ENCODE peak calls at places on chromosomes 3 and 15, in seven cellular contexts. D is adrenal gland, R is smooth muscle cell of the brain vasculature, G is left cardiac atrium, F is T-cell, J is left lobe of liver, X is posterior vena cava. S is an unnamed sample.

GRCh38 chr15:34603095-34603494 is 19.6 kb upstream of the GOLGA8B start:
- DNase-seq in J (no peak), X (no peak), D (no peak), F (no peak), R (no peak), G (no peak), S (no peak)

GRCh38 chr3:13748500-13748899 is 131.4 kb downstream of the WNT7A start:
- DNase-seq in G (no peak), J (no peak), X (no peak), D (no peak), F (no peak), R (no peak), S (no peak)

GRCh38 chr15:79973445-79974180 is 2.6 kb upstream of the BCL2A1 start:
- DNase-seq in G (no peak), X (no peak), R (no peak), F (no peak), J (no peak), D (peak; percentile 30), S (no peak)

GRCh38 chr3:76501315-76501714 is 538.6 kb upstream of the ROBO2 start:
- DNase-seq in D (no peak), G (no peak), F (no peak), X (no peak), J (no peak), R (no peak), S (no peak)

GRCh38 chr3:9638147-9638546 is 11.2 kb upstream of the MTMR14 start:
- DNase-seq in G (no peak), X (no peak), R (no peak), D (no peak), F (no peak), J (no peak), S (no peak)

GRCh38 chr15:70120109-70120508 is 22.4 kb upstream of the TLE3 start:
- DNase-seq in D (no peak), R (no peak), G (no peak), F (no peak), J (no peak), X (no peak), S (no peak)

GRCh38 chr3:124498891-124499290 is 231.4 kb upstream of the UMPS start:
- DNase-seq in R (no peak), X (no peak), F (no peak), D (no peak), G (no peak), J (no peak), S (no peak)

GRCh38 chr3:188595890-188596376 is 442.0 kb downstream of the LPP start:
- DNase-seq in D (no peak), F (no peak), G (no peak), R (no peak), J (no peak), X (no peak), S (no peak)

GRCh38 chr3:187743195-187744141 is 1.8 kb downstream of the BCL6 start:
- DNase-seq in G (peak; percentile 73), X (peak; percentile 93), F (peak; percentile 63), J (peak; percentile 62), D (peak; percentile 85), R (no peak), S (no peak)

GRCh38 chr3:126961791-126962461 is 21.0 kb upstream of the PLXNA1 start:
- DNase-seq in X (peak; percentile 86), G (peak; percentile 62), F (no peak), D (peak; percentile 77), J (no peak), R (no peak), S (no peak)

GRCh38 chr15:62958528-62958927 is 84.0 kb upstream of the TPM1 start:
- DNase-seq in D (peak; percentile 73), G (peak; percentile 35), X (no peak), J (peak; percentile 89), R (no peak), F (no peak), S (peak; percentile 30)

GRCh38 chr15:66595332-66595731 is 29.5 kb upstream of the LCTL start:
- DNase-seq in X (no peak), F (no peak), G (no peak), D (no peak), R (no peak), J (no peak), S (no peak)

GRCh38 chr3:147359177-147360062 is 46.9 kb downstream of the ZIC4 start:
- DNase-seq in X (peak; percentile 73), F (no peak), D (no peak), G (no peak), R (no peak), J (no peak), S (no peak)

GRCh38 chr15:101123222-101123910 is 128.5 kb downstream of the CHSY1 start:
- DNase-seq in X (peak; percentile 38), J (no peak), G (no peak), F (no peak), R (no peak), D (no peak), S (no peak)

GRCh38 chr15:96851613-96852012 is 521.1 kb downstream of the NR2F2 start:
- DNase-seq in J (no peak), X (no peak), G (no peak), D (peak; percentile 73), F (no peak), R (peak; percentile 17), S (peak; percentile 94)

GRCh38 chr15:71449956-71450355 is 334.7 kb downstream of the THSD4 start:
- DNase-seq in R (no peak), X (no peak), J (no peak), D (no peak), F (no peak), G (no peak), S (no peak)

GRCh38 chr15:27222479-27222878 is 251.5 kb downstream of the GABRG3 start:
- DNase-seq in J (no peak), F (no peak), R (no peak), G (no peak), X (no peak), D (no peak), S (peak; percentile 94)

GRCh38 chr3:52452126-52452525 is 1.7 kb downstream of the TNNC1 start:
- DNase-seq in F (no peak), G (peak; percentile 19), J (no peak), R (no peak), D (no peak), X (no peak), S (no peak)

GRCh38 chr15:60648928-60649679 is 170.2 kb upstream of the ICE2 start:
- DNase-seq in G (no peak), R (no peak), F (no peak), J (no peak), X (no peak), D (no peak), S (no peak)

GRCh38 chr15:81327526-81327925 is 3.6 kb upstream of the STARD5 start:
- DNase-seq in X (no peak), R (peak; percentile 47), D (no peak), G (no peak), F (no peak), J (no peak), S (peak; percentile 57)

GRCh38 chr15:64092864-64093626 is 593 bp downstream of the CIAO2A start:
- DNase-seq in J (peak; percentile 78), G (peak; percentile 58), X (no peak), R (no peak), D (peak; percentile 86), F (peak; percentile 25), S (peak; percentile 27)

GRCh38 chr15:92846716-92847115 is 53.4 kb upstream of the CHD2 start:
- DNase-seq in R (no peak), J (no peak), X (no peak), G (no peak), D (no peak), F (no peak), S (no peak)

GRCh38 chr15:62486041-62486440 is 321.0 kb upstream of the C2CD4B start:
- DNase-seq in R (no peak), D (no peak), X (no peak), G (no peak), J (no peak), F (no peak), S (no peak)

GRCh38 chr3:105518806-105519418 is 152.2 kb downstream of the ALCAM start:
- DNase-seq in X (no peak), R (peak; percentile 47), F (peak; percentile 6), G (no peak), D (no peak), J (no peak), S (peak; percentile 67)

GRCh38 chr3:4994144-4994730 is 15.0 kb downstream of the BHLHE40 start:
- DNase-seq in G (no peak), R (no peak), X (no peak), J (no peak), F (no peak), D (peak; percentile 71), S (peak; percentile 80)

GRCh38 chr3:59006791-59007517 is 42.9 kb downstream of the CFAP20DC start:
- DNase-seq in G (peak; percentile 43), R (no peak), F (no peak), X (no peak), J (no peak), D (peak; percentile 71), S (no peak)

GRCh38 chr3:72114773-72115172 is 329.8 kb upstream of the PROK2 start:
- DNase-seq in F (no peak), G (no peak), J (no peak), R (no peak), D (no peak), X (no peak), S (no peak)

GRCh38 chr3:109018828-109019227 is 65.1 kb upstream of the GUCA1C start:
- DNase-seq in G (no peak), R (no peak), J (no peak), X (no peak), D (no peak), F (no peak), S (no peak)

GRCh38 chr15:101487060-101487459 is 2.4 kb downstream of the PCSK6 start:
- DNase-seq in R (no peak), F (no peak), G (no peak), D (no peak), J (peak; percentile 40), X (no peak), S (no peak)

GRCh38 chr3:49553320-49553689 is 972 bp upstream of the BSN start:
- DNase-seq in G (no peak), X (peak; percentile 47), R (no peak), D (no peak), F (no peak), J (no peak), S (no peak)

GRCh38 chr3:183775781-183776180 is 49.6 kb downstream of the MAP6D1 start:
- DNase-seq in X (no peak), D (no peak), F (no peak), G (peak; percentile 43), R (no peak), J (no peak), S (no peak)